ENCODE peak calls at places on chromosomes 4 and X, in nine cellular contexts. One of them, this sample, is unnamed. For H3K4me1 and H3K9me3, the result is how much of the 10 kb centered on the place peaks cover.

GRCh38 chr4:6236816-6237390 is 32.7 kb upstream of the WFS1 start:
- DNase-seq in aorta: peak
- DNase-seq in fibroblast of lung: no peak
- DNase-seq in suprapubic skin: peak
- DNase-seq in heart right ventricle: no peak
- DNase-seq in left ventricle myocardium inferior: no peak
- DNase-seq in mucosa of descending colon: peak
- DNase-seq in OCI-LY7: no peak
- DNase-seq in endothelial cell of umbilical vein: no peak
- DNase-seq in this sample: no peak

GRCh38 chr4:25144870-25145481 is 15.3 kb downstream of the SEPSECS start:
- DNase-seq in aorta: no peak
- DNase-seq in fibroblast of lung: peak
- DNase-seq in suprapubic skin: no peak
- DNase-seq in heart right ventricle: no peak
- DNase-seq in left ventricle myocardium inferior: no peak
- DNase-seq in mucosa of descending colon: no peak
- DNase-seq in OCI-LY7: peak
- DNase-seq in endothelial cell of umbilical vein: peak
- DNase-seq in this sample: no peak

GRCh38 chr4:40186665-40187014 is 10.2 kb upstream of the RHOH start:
- DNase-seq in aorta: no peak
- DNase-seq in fibroblast of lung: no peak
- DNase-seq in suprapubic skin: no peak
- DNase-seq in heart right ventricle: no peak
- DNase-seq in left ventricle myocardium inferior: no peak
- DNase-seq in mucosa of descending colon: no peak
- DNase-seq in OCI-LY7: no peak
- DNase-seq in endothelial cell of umbilical vein: no peak
- DNase-seq in this sample: no peak

GRCh38 chrX:134172588-134173259 is 64.3 kb upstream of the CCDC160 start:
- DNase-seq in aorta: peak
- DNase-seq in fibroblast of lung: no peak
- DNase-seq in suprapubic skin: no peak
- DNase-seq in heart right ventricle: no peak
- DNase-seq in left ventricle myocardium inferior: peak
- DNase-seq in mucosa of descending colon: peak
- DNase-seq in OCI-LY7: no peak
- DNase-seq in endothelial cell of umbilical vein: peak
- DNase-seq in this sample: peak

GRCh38 chr4:148444296-148445070 is 2.3 kb upstream of the NR3C2 start:
- DNase-seq in aorta: peak
- DNase-seq in fibroblast of lung: peak
- DNase-seq in suprapubic skin: peak
- DNase-seq in heart right ventricle: peak
- DNase-seq in left ventricle myocardium inferior: peak
- DNase-seq in mucosa of descending colon: peak
- DNase-seq in OCI-LY7: peak
- DNase-seq in endothelial cell of umbilical vein: peak
- DNase-seq in this sample: peak

GRCh38 chrX:30301203-30301602 is 8.0 kb downstream of the NR0B1 start:
- DNase-seq in aorta: no peak
- DNase-seq in fibroblast of lung: no peak
- DNase-seq in suprapubic skin: no peak
- DNase-seq in heart right ventricle: no peak
- DNase-seq in left ventricle myocardium inferior: no peak
- DNase-seq in mucosa of descending colon: no peak
- DNase-seq in OCI-LY7: no peak
- DNase-seq in endothelial cell of umbilical vein: no peak
- DNase-seq in this sample: no peak

GRCh38 chrX:134664202-134664601 is 5.9 kb upstream of the PLAC1 start:
- DNase-seq in aorta: no peak
- DNase-seq in fibroblast of lung: no peak
- DNase-seq in suprapubic skin: no peak
- DNase-seq in heart right ventricle: no peak
- DNase-seq in left ventricle myocardium inferior: no peak
- DNase-seq in mucosa of descending colon: no peak
- DNase-seq in OCI-LY7: no peak
- DNase-seq in endothelial cell of umbilical vein: no peak
- DNase-seq in this sample: no peak

GRCh38 chrX:31036895-31037294 is 34.9 kb downstream of the FTHL17 start:
- DNase-seq in aorta: no peak
- DNase-seq in fibroblast of lung: peak
- DNase-seq in suprapubic skin: no peak
- DNase-seq in heart right ventricle: peak
- DNase-seq in left ventricle myocardium inferior: peak
- DNase-seq in mucosa of descending colon: no peak
- DNase-seq in OCI-LY7: peak
- DNase-seq in endothelial cell of umbilical vein: peak
- DNase-seq in this sample: peak

GRCh38 chrX:386239-386767 is 404 bp downstream of the PPP2R3B start:
- DNase-seq in aorta: no peak
- DNase-seq in fibroblast of lung: no peak
- DNase-seq in suprapubic skin: no peak
- DNase-seq in heart right ventricle: no peak
- DNase-seq in left ventricle myocardium inferior: no peak
- DNase-seq in mucosa of descending colon: peak
- DNase-seq in OCI-LY7: peak
- DNase-seq in endothelial cell of umbilical vein: no peak
- DNase-seq in this sample: peak

GRCh38 chrX:134803551-134804183 is 145.4 kb upstream of the PLAC1 start:
- DNase-seq in aorta: no peak
- DNase-seq in fibroblast of lung: no peak
- DNase-seq in suprapubic skin: no peak
- DNase-seq in heart right ventricle: no peak
- DNase-seq in left ventricle myocardium inferior: no peak
- DNase-seq in mucosa of descending colon: no peak
- DNase-seq in OCI-LY7: no peak
- DNase-seq in endothelial cell of umbilical vein: no peak
- DNase-seq in this sample: no peak

GRCh38 chrX:72131317-72132294 is at the start of gene RTL5:
- DNase-seq in aorta: peak
- DNase-seq in fibroblast of lung: peak
- DNase-seq in suprapubic skin: peak
- DNase-seq in heart right ventricle: peak
- DNase-seq in left ventricle myocardium inferior: peak
- DNase-seq in mucosa of descending colon: peak
- DNase-seq in OCI-LY7: no peak
- DNase-seq in endothelial cell of umbilical vein: peak
- DNase-seq in this sample: peak

GRCh38 chr4:150173854-150174398 is 95.7 kb downstream of the DCLK2 start:
- DNase-seq in aorta: no peak
- DNase-seq in fibroblast of lung: peak
- DNase-seq in suprapubic skin: no peak
- DNase-seq in heart right ventricle: peak
- DNase-seq in left ventricle myocardium inferior: no peak
- DNase-seq in mucosa of descending colon: no peak
- DNase-seq in OCI-LY7: no peak
- DNase-seq in endothelial cell of umbilical vein: peak
- DNase-seq in this sample: peak
- H3K4me1 ChIP-seq in aorta: under half
- H3K4me1 ChIP-seq in fibroblast of lung: under half
- H3K4me1 ChIP-seq in suprapubic skin: under half
- H3K4me1 ChIP-seq in heart right ventricle: under half
- H3K4me1 ChIP-seq in left ventricle myocardium inferior: half or more
- H3K4me1 ChIP-seq in mucosa of descending colon: under half
- H3K4me1 ChIP-seq in OCI-LY7: under half
- H3K4me1 ChIP-seq in endothelial cell of umbilical vein: under half
- H3K4me1 ChIP-seq in this sample: under half

DNA sequence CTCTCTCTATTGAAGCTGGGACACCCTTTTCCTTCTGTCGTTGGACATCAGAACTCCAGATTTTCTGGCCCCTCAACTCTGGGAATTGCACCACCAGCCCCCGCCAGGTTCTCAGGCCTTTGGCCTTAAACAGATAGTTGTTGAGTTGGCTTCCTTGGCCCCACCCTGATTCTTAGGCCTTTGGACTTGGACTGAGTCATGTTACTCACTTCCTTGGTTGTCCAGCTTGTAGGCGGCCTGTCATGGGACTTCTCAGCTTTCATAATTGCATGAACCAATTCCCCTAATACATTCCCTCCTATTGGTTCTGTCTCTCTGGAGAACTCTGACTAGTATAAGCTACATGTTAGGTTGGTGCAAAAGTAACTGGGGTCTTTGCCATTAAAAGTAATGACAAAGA is 195.7 kb downstream of the GPAT3 start:
- DNase-seq in aorta: no peak
- DNase-seq in fibroblast of lung: no peak
- DNase-seq in suprapubic skin: no peak
- DNase-seq in heart right ventricle: no peak
- DNase-seq in left ventricle myocardium inferior: no peak
- DNase-seq in mucosa of descending colon: no peak
- DNase-seq in OCI-LY7: no peak
- DNase-seq in endothelial cell of umbilical vein: no peak
- DNase-seq in this sample: no peak
- H3K9me3 ChIP-seq in aorta: under half
- H3K9me3 ChIP-seq in fibroblast of lung: under half
- H3K9me3 ChIP-seq in suprapubic skin: under half
- H3K9me3 ChIP-seq in heart right ventricle: under half
- H3K9me3 ChIP-seq in left ventricle myocardium inferior: under half
- H3K9me3 ChIP-seq in mucosa of descending colon: under half
- H3K9me3 ChIP-seq in OCI-LY7: under half
- H3K9me3 ChIP-seq in endothelial cell of umbilical vein: under half
- H3K9me3 ChIP-seq in this sample: under half

DNA sequence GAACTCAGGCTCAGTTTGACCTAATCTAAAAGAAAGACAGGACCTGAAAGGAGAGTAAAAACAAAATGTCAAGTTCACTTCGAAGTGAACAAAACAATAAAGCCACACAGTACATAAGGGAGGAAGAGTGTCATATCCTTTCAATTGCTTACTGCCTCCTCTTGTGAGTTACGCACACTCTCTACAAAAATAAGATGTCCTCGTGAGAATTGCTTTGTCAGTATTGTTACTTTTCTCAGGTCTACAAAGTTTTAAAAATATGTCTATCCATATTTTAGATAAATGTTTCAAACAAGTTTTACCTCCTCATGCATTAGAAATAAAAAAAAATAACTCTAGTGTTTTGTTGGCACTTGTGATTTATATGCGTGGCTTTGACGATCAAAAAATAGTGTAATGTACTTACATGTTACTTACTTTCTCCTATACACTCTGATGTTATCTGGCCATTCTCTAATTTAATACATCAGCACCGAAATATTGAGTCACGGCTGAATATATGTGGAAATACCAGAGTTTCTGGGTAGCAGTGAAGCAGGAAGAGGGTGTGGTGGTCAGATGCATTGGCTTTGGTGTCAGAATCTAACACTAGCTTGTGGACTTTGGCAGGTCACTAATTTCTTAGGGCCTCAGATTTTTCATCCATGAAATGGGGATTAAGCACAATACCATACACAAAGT is 8.1 kb upstream of the MRPL1 start:
- DNase-seq in aorta: no peak
- DNase-seq in fibroblast of lung: no peak
- DNase-seq in suprapubic skin: no peak
- DNase-seq in heart right ventricle: peak
- DNase-seq in left ventricle myocardium inferior: no peak
- DNase-seq in mucosa of descending colon: no peak
- DNase-seq in OCI-LY7: no peak
- DNase-seq in endothelial cell of umbilical vein: peak
- DNase-seq in this sample: no peak
- H3K4me1 ChIP-seq in aorta: under half
- H3K4me1 ChIP-seq in fibroblast of lung: under half
- H3K4me1 ChIP-seq in suprapubic skin: under half
- H3K4me1 ChIP-seq in heart right ventricle: under half
- H3K4me1 ChIP-seq in left ventricle myocardium inferior: under half
- H3K4me1 ChIP-seq in mucosa of descending colon: under half
- H3K4me1 ChIP-seq in OCI-LY7: under half
- H3K4me1 ChIP-seq in endothelial cell of umbilical vein: under half
- H3K4me1 ChIP-seq in this sample: under half

GRCh38 chrX:154372612-154373022 is 1.8 kb downstream of the FLNA start:
- DNase-seq in aorta: no peak
- DNase-seq in fibroblast of lung: peak
- DNase-seq in suprapubic skin: no peak
- DNase-seq in heart right ventricle: no peak
- DNase-seq in left ventricle myocardium inferior: no peak
- DNase-seq in mucosa of descending colon: no peak
- DNase-seq in OCI-LY7: no peak
- DNase-seq in endothelial cell of umbilical vein: no peak
- DNase-seq in this sample: no peak

GRCh38 chrX:154371771-154372300 is 2.6 kb downstream of the FLNA start:
- DNase-seq in aorta: no peak
- DNase-seq in fibroblast of lung: no peak
- DNase-seq in suprapubic skin: no peak
- DNase-seq in heart right ventricle: no peak
- DNase-seq in left ventricle myocardium inferior: no peak
- DNase-seq in mucosa of descending colon: peak
- DNase-seq in OCI-LY7: no peak
- DNase-seq in endothelial cell of umbilical vein: no peak
- DNase-seq in this sample: no peak

GRCh38 chrX:154374361-154375155 is at the start of gene FLNA:
- DNase-seq in aorta: peak
- DNase-seq in fibroblast of lung: peak
- DNase-seq in suprapubic skin: no peak
- DNase-seq in heart right ventricle: no peak
- DNase-seq in left ventricle myocardium inferior: peak
- DNase-seq in mucosa of descending colon: peak
- DNase-seq in OCI-LY7: no peak
- DNase-seq in endothelial cell of umbilical vein: no peak
- DNase-seq in this sample: peak

GRCh38 chrX:154375156-154375504 is 696 bp upstream of the FLNA start:
- DNase-seq in aorta: no peak
- DNase-seq in fibroblast of lung: no peak
- DNase-seq in suprapubic skin: no peak
- DNase-seq in heart right ventricle: no peak
- DNase-seq in left ventricle myocardium inferior: no peak
- DNase-seq in mucosa of descending colon: no peak
- DNase-seq in OCI-LY7: no peak
- DNase-seq in endothelial cell of umbilical vein: no peak
- DNase-seq in this sample: no peak

DNA sequence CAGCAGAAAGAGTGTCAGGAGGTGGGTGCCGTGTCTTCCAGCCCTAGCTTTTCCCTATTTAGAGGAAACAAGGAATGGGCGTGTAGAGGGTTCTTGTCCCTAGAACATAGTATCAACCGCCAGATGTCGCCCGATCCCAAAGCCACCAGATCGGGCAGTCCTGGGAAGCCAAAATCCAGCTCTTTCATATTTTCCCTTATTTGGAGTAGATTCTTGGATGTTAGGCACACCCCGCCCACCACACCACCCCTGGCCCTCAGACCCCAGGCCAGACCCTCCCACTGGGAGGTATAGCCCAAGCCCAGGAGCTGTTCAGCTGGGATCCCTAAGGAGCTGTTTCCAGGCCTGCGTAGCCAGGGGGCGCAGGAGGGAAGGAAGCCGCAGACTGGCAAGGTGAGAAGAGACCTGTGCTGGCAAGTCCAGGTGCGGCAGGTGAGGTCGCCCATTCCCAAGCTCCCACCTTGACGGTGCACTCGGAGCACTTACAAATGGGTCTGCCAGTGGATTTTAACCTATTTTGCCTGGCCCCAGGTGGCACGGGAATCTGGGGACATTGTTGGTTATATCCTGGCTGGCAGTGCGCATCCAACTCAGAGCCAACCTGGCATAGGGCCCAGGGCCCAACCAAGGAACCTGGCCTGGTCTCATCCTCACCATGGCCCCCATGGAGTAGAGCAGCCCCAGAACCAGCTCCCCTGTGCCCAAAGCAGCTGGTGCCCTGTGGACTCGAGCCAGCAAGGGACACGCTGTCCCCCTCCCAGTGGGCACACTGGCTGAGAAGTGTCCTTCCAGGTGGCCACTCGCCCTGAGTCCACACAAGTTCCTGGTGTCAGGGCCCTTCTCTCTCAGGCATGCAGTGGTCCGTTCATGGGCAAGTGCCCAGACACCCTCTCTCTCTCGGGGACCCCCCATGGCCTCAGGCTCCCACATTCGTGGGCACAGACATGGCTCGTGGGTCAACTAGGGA is 811 bp downstream of the FLNA start:
- DNase-seq in aorta: no peak
- DNase-seq in fibroblast of lung: peak
- DNase-seq in suprapubic skin: no peak
- DNase-seq in heart right ventricle: peak
- DNase-seq in left ventricle myocardium inferior: peak
- DNase-seq in mucosa of descending colon: peak
- DNase-seq in OCI-LY7: no peak
- DNase-seq in endothelial cell of umbilical vein: peak
- DNase-seq in this sample: peak
- H3K9me3 ChIP-seq in aorta: under half
- H3K9me3 ChIP-seq in fibroblast of lung: under half
- H3K9me3 ChIP-seq in suprapubic skin: under half
- H3K9me3 ChIP-seq in heart right ventricle: under half
- H3K9me3 ChIP-seq in left ventricle myocardium inferior: under half
- H3K9me3 ChIP-seq in mucosa of descending colon: under half
- H3K9me3 ChIP-seq in OCI-LY7: under half
- H3K9me3 ChIP-seq in endothelial cell of umbilical vein: under half
- H3K9me3 ChIP-seq in this sample: under half

This sample was measured in right cardiac atrium.